ENCODE peak calls at places on chromosomes 16 and 17, in ten cellular contexts. Z is RPMI7951; C is body of pancreas; B is iris pigment epithelial cell; G is WTC11; X is hepatic stellate cell; W is heart left ventricle; K is stromal cell of bone marrow; N is stimulated activated CD8-positive, alpha-beta memory T cell treated with anti-CD3 and anti-CD28 coated beads, Interleukin-4, amount 100 ng/mL, for 1 hour; I is NCI-H774. A is an unnamed sample.

GRCh38 chr17:12977008-12977751 is 40.6 kb downstream of the ELAC2 start:
- DNase-seq in Z (no peak), C (no peak), B (no peak), G (peak), X (no peak), W (no peak), K (peak), N (no peak), I (no peak), A (no peak)

GRCh38 chr16:75251280-75252048 is at the start of gene BCAR1:
- DNase-seq in Z (peak), C (peak), B (peak), G (peak), X (peak), W (peak), K (peak), N (no peak), I (peak), A (peak)

GRCh38 chr16:66508914-66509496 is 40.9 kb downstream of the TK2 start:
- DNase-seq in Z (no peak), C (no peak), B (no peak), G (no peak), X (no peak), W (no peak), K (no peak), N (no peak), I (no peak), A (no peak)

GRCh38 chr17:31130286-31131224 is 35.8 kb downstream of the NF1 start:
- DNase-seq in Z (no peak), C (no peak), B (no peak), G (peak), X (no peak), W (peak), K (no peak), N (no peak), I (no peak), A (no peak)

GRCh38 chr17:81954131-81955057 is 6.6 kb downstream of the NOTUM start:
- DNase-seq in Z (no peak), C (no peak), B (no peak), G (no peak), X (no peak), W (no peak), K (no peak), N (no peak), I (no peak), A (no peak)

GRCh38 chr17:17907469-17907868 is 64.7 kb downstream of the TOM1L2 start:
- DNase-seq in Z (no peak), C (no peak), B (no peak), G (no peak), X (no peak), W (no peak), K (no peak), N (no peak), I (no peak), A (no peak)

GRCh38 chr17:12078791-12079190 is 58.1 kb downstream of the MAP2K4 start:
- DNase-seq in Z (peak), C (no peak), B (peak), G (no peak), X (peak), W (no peak), K (peak), N (no peak), I (no peak), A (peak)

GRCh38 chr16:27444015-27444414 is 42.0 kb downstream of the IL21R start:
- DNase-seq in Z (peak), C (no peak), B (peak), G (no peak), X (peak), W (no peak), K (no peak), N (no peak), I (no peak), A (no peak)

GRCh38 chr16:17160285-17160854 is 310.4 kb downstream of the XYLT1 start:
- DNase-seq in Z (no peak), C (no peak), B (no peak), G (no peak), X (peak), W (no peak), K (no peak), N (no peak), I (peak), A (peak)

GRCh38 chr16:14963281-14964173 is 11.3 kb upstream of the PDXDC1 start:
- DNase-seq in Z (no peak), C (no peak), B (no peak), G (no peak), X (no peak), W (no peak), K (no peak), N (no peak), I (no peak), A (no peak)

GRCh38 chr17:2194778-2195417 is 108.7 kb downstream of the SMG6 start:
- DNase-seq in Z (no peak), C (no peak), B (peak), G (peak), X (no peak), W (no peak), K (no peak), N (no peak), I (no peak), A (no peak)

GRCh38 chr17:81667754-81668153 is 1.2 kb downstream of the CCDC137 start:
- DNase-seq in Z (no peak), C (no peak), B (no peak), G (peak), X (no peak), W (no peak), K (no peak), N (no peak), I (no peak), A (peak)

GRCh38 chr16:27650073-27650701 is 100.2 kb downstream of the KATNIP start:
- DNase-seq in Z (no peak), C (no peak), B (peak), G (no peak), X (no peak), W (peak), K (no peak), N (no peak), I (no peak), A (no peak)

GRCh38 chr16:10619271-10619849 is 39.0 kb upstream of the EMP2 start:
- DNase-seq in Z (no peak), C (peak), B (no peak), G (peak), X (no peak), W (peak), K (no peak), N (no peak), I (peak), A (no peak)

GRCh38 chr16:48489376-48489775 is 104.2 kb upstream of the SIAH1 start:
- DNase-seq in Z (no peak), C (no peak), B (no peak), G (no peak), X (no peak), W (no peak), K (no peak), N (no peak), I (no peak), A (no peak)

GRCh38 chr16:79316004-79316458 is 284.5 kb downstream of the MAF start:
- DNase-seq in Z (no peak), C (no peak), B (no peak), G (no peak), X (no peak), W (no peak), K (no peak), N (no peak), I (no peak), A (no peak)

GRCh38 chr16:64469351-64469750 is 652.5 kb downstream of the CDH11 start:
- DNase-seq in Z (no peak), C (no peak), B (no peak), G (no peak), X (no peak), W (no peak), K (no peak), N (no peak), I (no peak), A (no peak)

GRCh38 chr16:2224183-2224486 is 744 bp downstream of the E4F1 start:
- DNase-seq in Z (peak), C (no peak), B (peak), G (no peak), X (no peak), W (no peak), K (no peak), N (no peak), I (no peak), A (no peak)

GRCh38 chr17:30379303-30380105 is 777 bp downstream of the CPD start:
- DNase-seq in Z (no peak), C (peak), B (no peak), G (peak), X (peak), W (peak), K (no peak), N (no peak), I (peak), A (peak)

GRCh38 chr16:67431805-67432476 is 1.0 kb downstream of the HSD11B2 start:
- DNase-seq in Z (no peak), C (no peak), B (no peak), G (peak), X (no peak), W (no peak), K (no peak), N (no peak), I (no peak), A (no peak)

GRCh38 chr17:40605301-40605700 is 40.0 kb upstream of the CCR7 start:
- DNase-seq in Z (no peak), C (no peak), B (no peak), G (no peak), X (no peak), W (no peak), K (no peak), N (peak), I (no peak), A (no peak)

GRCh38 chr17:37098910-37099664 is 150.3 kb downstream of the AATF start:
- DNase-seq in Z (peak), C (no peak), B (peak), G (no peak), X (no peak), W (no peak), K (no peak), N (no peak), I (no peak), A (no peak)

GRCh38 chr17:56592487-56593072 is 919 bp upstream of the NOG start:
- DNase-seq in Z (peak), C (peak), B (peak), G (peak), X (peak), W (peak), K (peak), N (peak), I (peak), A (peak)

GRCh38 chr16:31085371-31085770 is 3.4 kb downstream of the PRSS53 start:
- DNase-seq in Z (no peak), C (no peak), B (no peak), G (no peak), X (no peak), W (no peak), K (no peak), N (no peak), I (no peak), A (no peak)

GRCh38 chr17:81219476-81220180 is 3.1 kb downstream of the CEP131 start:
- DNase-seq in Z (no peak), C (no peak), B (no peak), G (no peak), X (no peak), W (no peak), K (no peak), N (no peak), I (no peak), A (no peak)

GRCh38 chr16:87713469-87714229 is 52.1 kb downstream of the KLHDC4 start:
- DNase-seq in Z (no peak), C (no peak), B (no peak), G (no peak), X (no peak), W (no peak), K (no peak), N (peak), I (no peak), A (no peak)

GRCh38 chr17:82961366-82962162 is 117.8 kb upstream of the METRNL start:
- DNase-seq in Z (no peak), C (no peak), B (no peak), G (no peak), X (no peak), W (no peak), K (no peak), N (no peak), I (no peak), A (no peak)

GRCh38 chr17:66445229-66445628 is 142.8 kb downstream of the PRKCA start:
- DNase-seq in Z (no peak), C (no peak), B (no peak), G (no peak), X (no peak), W (no peak), K (no peak), N (no peak), I (no peak), A (no peak)

GRCh38 chr16:83887088-83887487 is 11.8 kb upstream of the MLYCD start:
- DNase-seq in Z (no peak), C (peak), B (no peak), G (no peak), X (no peak), W (no peak), K (peak), N (no peak), I (no peak), A (peak)

GRCh38 chr16:19898924-19899604 is 14.4 kb upstream of the GPRC5B start:
- DNase-seq in Z (peak), C (peak), B (peak), G (peak), X (peak), W (no peak), K (peak), N (no peak), I (peak), A (peak)

GRCh38 chr16:82167670-82168069 is 2.4 kb downstream of the MPHOSPH6 start:
- DNase-seq in Z (no peak), C (no peak), B (no peak), G (no peak), X (no peak), W (no peak), K (no peak), N (no peak), I (no peak), A (no peak)

GRCh38 chr17:71850792-71851191 is 270.0 kb upstream of the SOX9 start:
- DNase-seq in Z (no peak), C (no peak), B (no peak), G (no peak), X (no peak), W (no peak), K (no peak), N (no peak), I (no peak), A (no peak)

GRCh38 chr17:35750526-35751395 is 2.3 kb downstream of the GAS2L2 start:
- DNase-seq in Z (no peak), C (no peak), B (no peak), G (no peak), X (no peak), W (no peak), K (no peak), N (no peak), I (no peak), A (no peak)

GRCh38 chr16:81738831-81739496 is 40.1 kb upstream of the PLCG2 start:
- DNase-seq in Z (no peak), C (no peak), B (no peak), G (no peak), X (no peak), W (peak), K (no peak), N (no peak), I (no peak), A (no peak)

GRCh38 chr17:27588354-27588753 is 42.6 kb upstream of the LGALS9 start:
- DNase-seq in Z (no peak), C (no peak), B (no peak), G (no peak), X (no peak), W (no peak), K (no peak), N (no peak), I (no peak), A (no peak)

GRCh38 chr17:81239714-81240555 is 817 bp downstream of the NDUFAF8 start:
- DNase-seq in Z (no peak), C (peak), B (peak), G (no peak), X (peak), W (no peak), K (no peak), N (no peak), I (peak), A (no peak)

GRCh38 chr17:37742762-37743611 is 1.9 kb downstream of the HNF1B start:
- DNase-seq in Z (no peak), C (peak), B (no peak), G (peak), X (no peak), W (no peak), K (no peak), N (no peak), I (no peak), A (peak)

GRCh38 chr17:41101586-41102259 is at the start of gene KRTAP4-16:
- DNase-seq in Z (no peak), C (no peak), B (no peak), G (no peak), X (no peak), W (no peak), K (no peak), N (no peak), I (no peak), A (no peak)